ENCODE peak calls at places on chromosomes 12 and 14, in five cellular contexts. One of them, this sample, is unnamed.

GRCh38 chr12:52390739-52391617 is 5.5 kb upstream of the KRT84 start:
- DNase-seq in heart right ventricle: no peak
- DNase-seq in A673: peak
- DNase-seq in hepatocyte: peak
- DNase-seq in uterus: no peak
- DNase-seq in this sample: no peak

GRCh38 chr12:105348561-105348960 is 18.1 kb downstream of the C12orf75 start:
- DNase-seq in heart right ventricle: no peak
- DNase-seq in uterus: no peak
- DNase-seq in hepatocyte: no peak
- DNase-seq in A673: peak
- DNase-seq in this sample: no peak

GRCh38 chr12:118330421-118331018 is 42.2 kb downstream of the TAOK3 start:
- DNase-seq in hepatocyte: peak
- DNase-seq in heart right ventricle: no peak
- DNase-seq in A673: peak
- DNase-seq in uterus: no peak
- DNase-seq in this sample: no peak

GRCh38 chr14:31205681-31206535 is 1.7 kb downstream of the HECTD1 start:
- DNase-seq in heart right ventricle: no peak
- DNase-seq in A673: peak
- DNase-seq in hepatocyte: peak
- DNase-seq in uterus: no peak
- DNase-seq in this sample: no peak

GRCh38 chr12:7493006-7493405 is 10.6 kb downstream of the CD163 start:
- DNase-seq in A673: no peak
- DNase-seq in uterus: no peak
- DNase-seq in heart right ventricle: no peak
- DNase-seq in hepatocyte: no peak
- DNase-seq in this sample: no peak

GRCh38 chr14:22549981-22550670 is 38.9 kb downstream of the DAD1 start:
- DNase-seq in uterus: no peak
- DNase-seq in hepatocyte: no peak
- DNase-seq in A673: peak
- DNase-seq in heart right ventricle: no peak
- DNase-seq in this sample: no peak

GRCh38 chr12:110270125-110270962 is 10.7 kb upstream of the ATP2A2 start:
- DNase-seq in uterus: peak
- DNase-seq in A673: peak
- DNase-seq in hepatocyte: peak
- DNase-seq in heart right ventricle: no peak
- DNase-seq in this sample: no peak

GRCh38 chr14:26330982-26331381 is 266.9 kb downstream of the NOVA1 start:
- DNase-seq in hepatocyte: peak
- DNase-seq in A673: no peak
- DNase-seq in heart right ventricle: no peak
- DNase-seq in uterus: no peak
- DNase-seq in this sample: no peak

GRCh38 chr12:48003226-48004038 is 844 bp downstream of the COL2A1 start:
- DNase-seq in A673: peak
- DNase-seq in heart right ventricle: no peak
- DNase-seq in hepatocyte: no peak
- DNase-seq in uterus: no peak
- DNase-seq in this sample: no peak

GRCh38 chr12:52708010-52708409 is 4.7 kb upstream of the KRT77 start:
- DNase-seq in heart right ventricle: no peak
- DNase-seq in uterus: no peak
- DNase-seq in hepatocyte: no peak
- DNase-seq in A673: no peak
- DNase-seq in this sample: no peak

GRCh38 chr14:52327374-52328226 is 13.5 kb downstream of the PTGER2 start:
- DNase-seq in hepatocyte: no peak
- DNase-seq in heart right ventricle: no peak
- DNase-seq in A673: no peak
- DNase-seq in uterus: no peak
- DNase-seq in this sample: no peak

GRCh38 chr12:94566345-94566744 is 84.0 kb downstream of the TMCC3 start:
- DNase-seq in A673: no peak
- DNase-seq in heart right ventricle: no peak
- DNase-seq in uterus: no peak
- DNase-seq in hepatocyte: no peak
- DNase-seq in this sample: no peak

GRCh38 chr12:89697256-89697655 is 11.4 kb downstream of the ATP2B1 start:
- DNase-seq in A673: no peak
- DNase-seq in uterus: no peak
- DNase-seq in heart right ventricle: no peak
- DNase-seq in hepatocyte: no peak
- DNase-seq in this sample: no peak

GRCh38 chr12:4133636-4134433 is 139.7 kb upstream of the CCND2 start:
- DNase-seq in heart right ventricle: no peak
- DNase-seq in uterus: no peak
- DNase-seq in hepatocyte: peak
- DNase-seq in A673: no peak
- DNase-seq in this sample: no peak

GRCh38 chr12:11836964-11837286 is 187.5 kb downstream of the ETV6 start:
- DNase-seq in hepatocyte: no peak
- DNase-seq in uterus: no peak
- DNase-seq in heart right ventricle: no peak
- DNase-seq in A673: no peak
- DNase-seq in this sample: no peak

GRCh38 chr12:11838403-11838802 is 188.9 kb downstream of the ETV6 start:
- DNase-seq in hepatocyte: no peak
- DNase-seq in heart right ventricle: no peak
- DNase-seq in A673: no peak
- DNase-seq in uterus: no peak
- DNase-seq in this sample: no peak

GRCh38 chr12:11840350-11840749 is 190.9 kb downstream of the ETV6 start:
- DNase-seq in hepatocyte: no peak
- DNase-seq in heart right ventricle: no peak
- DNase-seq in uterus: no peak
- DNase-seq in A673: no peak
- DNase-seq in this sample: no peak

GRCh38 chr12:11837318-11837934 is 188.0 kb downstream of the ETV6 start:
- DNase-seq in hepatocyte: no peak
- DNase-seq in A673: no peak
- DNase-seq in heart right ventricle: no peak
- DNase-seq in uterus: no peak
- DNase-seq in this sample: no peak

GRCh38 chr12:11839093-11839641 is 189.7 kb downstream of the ETV6 start:
- DNase-seq in uterus: no peak
- DNase-seq in A673: no peak
- DNase-seq in hepatocyte: no peak
- DNase-seq in heart right ventricle: no peak
- DNase-seq in this sample: no peak
- H3K27ac ChIP-seq in uterus: peak
- H3K27ac ChIP-seq in A673: no peak
- H3K27ac ChIP-seq in hepatocyte: no peak
- H3K27ac ChIP-seq in heart right ventricle: no peak
- H3K27ac ChIP-seq in this sample: peak

DNA sequence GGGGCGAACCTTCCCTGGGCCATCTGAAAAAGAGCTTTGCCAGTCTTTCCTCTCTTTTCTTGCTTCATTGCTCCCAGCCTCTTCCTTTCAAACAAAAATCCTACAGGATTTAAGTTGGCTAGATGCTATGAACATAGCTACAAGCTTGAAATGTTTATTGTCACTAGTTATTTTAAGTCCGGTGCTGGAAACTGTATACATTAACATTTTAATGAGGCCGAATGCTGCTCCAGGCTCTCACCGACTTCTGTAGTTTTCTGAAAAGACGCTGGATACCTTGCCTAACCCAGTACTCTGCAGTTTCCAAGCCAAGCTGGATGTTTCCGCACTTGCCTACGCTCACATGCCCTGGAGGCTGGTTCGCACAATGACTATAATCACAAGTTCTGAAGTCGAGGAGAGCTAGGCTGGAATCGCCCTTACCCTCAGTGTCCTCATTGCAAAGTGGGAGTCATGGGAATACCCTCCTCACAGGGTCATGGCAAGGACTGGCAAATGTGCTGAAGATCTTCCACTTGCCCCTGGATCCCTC is 39.1 kb downstream of the LTBP2 start:
- DNase-seq in A673: no peak
- DNase-seq in heart right ventricle: no peak
- DNase-seq in uterus: no peak
- DNase-seq in hepatocyte: no peak
- DNase-seq in this sample: no peak
- H3K27ac ChIP-seq in A673: no peak
- H3K27ac ChIP-seq in heart right ventricle: peak
- H3K27ac ChIP-seq in uterus: peak
- H3K27ac ChIP-seq in hepatocyte: peak
- H3K27ac ChIP-seq in this sample: peak

GRCh38 chr14:105470812-105471771 is 3.5 kb upstream of the CRIP2 start:
- DNase-seq in A673: peak
- DNase-seq in uterus: no peak
- DNase-seq in hepatocyte: no peak
- DNase-seq in heart right ventricle: peak
- DNase-seq in this sample: no peak
- H3K27ac ChIP-seq in A673: peak
- H3K27ac ChIP-seq in uterus: peak
- H3K27ac ChIP-seq in hepatocyte: peak
- H3K27ac ChIP-seq in heart right ventricle: peak
- H3K27ac ChIP-seq in this sample: peak

GRCh38 chr12:114683709-114684097 is 272 bp downstream of the TBX3 start:
- DNase-seq in A673: no peak
- DNase-seq in uterus: no peak
- DNase-seq in heart right ventricle: no peak
- DNase-seq in hepatocyte: no peak
- DNase-seq in this sample: no peak
- H3K27ac ChIP-seq in A673: peak
- H3K27ac ChIP-seq in uterus: peak
- H3K27ac ChIP-seq in heart right ventricle: peak
- H3K27ac ChIP-seq in hepatocyte: peak
- H3K27ac ChIP-seq in this sample: peak

GRCh38 chr14:34930591-34931069 is 52.2 kb upstream of the SRP54 start:
- DNase-seq in heart right ventricle: no peak
- DNase-seq in hepatocyte: no peak
- DNase-seq in A673: no peak
- DNase-seq in uterus: no peak
- DNase-seq in this sample: no peak
- H3K27ac ChIP-seq in heart right ventricle: no peak
- H3K27ac ChIP-seq in hepatocyte: no peak
- H3K27ac ChIP-seq in A673: no peak
- H3K27ac ChIP-seq in uterus: peak
- H3K27ac ChIP-seq in this sample: peak

GRCh38 chr12:64194333-64195149 is 27.6 kb downstream of the KICS2 start:
- DNase-seq in uterus: no peak
- DNase-seq in heart right ventricle: no peak
- DNase-seq in hepatocyte: no peak
- DNase-seq in A673: no peak
- DNase-seq in this sample: no peak
- H3K27ac ChIP-seq in uterus: no peak
- H3K27ac ChIP-seq in heart right ventricle: no peak
- H3K27ac ChIP-seq in hepatocyte: no peak
- H3K27ac ChIP-seq in A673: no peak
- H3K27ac ChIP-seq in this sample: no peak

This sample was measured in lung.